ENCODE peak calls at places on chromosome 7, in ten cellular contexts. O is effector memory CD8-positive, alpha-beta T cell; T is body of pancreas; I is PC-3; D is retinal pigment epithelial cell; N is RPMI7951; R is amygdala; E is A549; V is KBM-7; F is hypothalamus. C is an unnamed sample.

GRCh38 chr7:25430200-25430953 is 202.1 kb upstream of the NPVF start:
- DNase-seq in R (no peak), I (no peak), O (no peak), N (no peak), E (no peak), D (no peak), F (no peak), T (no peak), V (no peak), C (no peak)

GRCh38 chr7:2230882-2231281 is 1.9 kb downstream of the MAD1L1 start:
- DNase-seq in N (no peak), F (no peak), R (no peak), T (no peak), D (no peak), V (no peak), I (no peak), E (no peak), O (no peak), C (no peak)

GRCh38 chr7:108291791-108292440 is 161.8 kb upstream of the LAMB4 start:
- DNase-seq in D (no peak), I (no peak), F (no peak), N (no peak), O (no peak), V (no peak), R (no peak), E (no peak), T (no peak), C (no peak)

GRCh38 chr7:127870231-127870907 is 160.9 kb downstream of the LRRC4 start:
- DNase-seq in T (no peak), O (no peak), V (no peak), I (no peak), D (no peak), E (no peak), F (no peak), R (no peak), N (no peak), C (no peak)

GRCh38 chr7:111294494-111294893 is 203.6 kb downstream of the LRRN3 start:
- DNase-seq in F (no peak), R (no peak), V (no peak), D (no peak), I (no peak), E (no peak), N (no peak), T (no peak), O (no peak), C (no peak)

GRCh38 chr7:47132471-47132870 is 449.4 kb downstream of the TNS3 start:
- DNase-seq in I (no peak), R (no peak), F (no peak), E (no peak), N (peak), T (no peak), V (no peak), O (no peak), D (no peak), C (peak)

GRCh38 chr7:129719980-129720732 is 108.6 kb downstream of the NRF1 start:
- DNase-seq in O (no peak), I (no peak), F (no peak), N (no peak), E (no peak), R (no peak), T (no peak), V (peak), D (no peak), C (no peak)

GRCh38 chr7:107563072-107563760 is 504 bp downstream of the COG5 start:
- DNase-seq in F (no peak), V (no peak), D (no peak), R (no peak), N (peak), O (no peak), I (peak), T (no peak), E (peak), C (no peak)

GRCh38 chr7:125775319-125775718 is 845.7 kb upstream of the POT1 start:
- DNase-seq in R (no peak), O (no peak), I (no peak), N (no peak), F (no peak), T (no peak), D (no peak), E (no peak), V (no peak), C (no peak)

GRCh38 chr7:121860953-121861352 is 12.0 kb upstream of the PTPRZ1 start:
- DNase-seq in N (no peak), F (no peak), O (no peak), T (no peak), R (no peak), E (no peak), I (no peak), V (no peak), D (no peak), C (no peak)

GRCh38 chr7:91242097-91242846 is 22.0 kb upstream of the FZD1 start:
- DNase-seq in O (no peak), I (peak), V (no peak), T (no peak), N (peak), R (no peak), D (peak), F (no peak), E (no peak), C (no peak)

GRCh38 chr7:92831716-92832622 is 4.4 kb downstream of the CDK6 start:
- DNase-seq in R (no peak), V (no peak), D (no peak), E (peak), N (peak), I (peak), T (no peak), F (no peak), O (no peak), C (no peak)

GRCh38 chr7:150383710-150384397 is 4.7 kb downstream of the ZNF775 start:
- DNase-seq in E (no peak), R (peak), O (no peak), N (peak), V (no peak), F (peak), T (no peak), I (no peak), D (peak), C (peak)

GRCh38 chr7:75732764-75733630 is 5.7 kb downstream of the HIP1 start:
- DNase-seq in E (peak), I (peak), V (no peak), F (no peak), O (no peak), R (no peak), D (no peak), T (no peak), N (peak), C (no peak)

GRCh38 chr7:1944619-1945210 is 274.6 kb downstream of the ELFN1 start:
- DNase-seq in E (no peak), O (no peak), T (no peak), R (no peak), F (no peak), D (no peak), I (no peak), V (no peak), N (no peak), C (no peak)

GRCh38 chr7:19302731-19303130 is 157.5 kb upstream of the FERD3L start:
- DNase-seq in V (no peak), F (no peak), O (no peak), N (no peak), I (no peak), T (no peak), R (no peak), D (no peak), E (no peak), C (no peak)

GRCh38 chr7:147818338-147818737 is 772.2 kb upstream of the C7orf33 start:
- DNase-seq in D (no peak), E (no peak), N (no peak), O (no peak), V (no peak), I (no peak), F (no peak), T (no peak), R (no peak), C (no peak)

GRCh38 chr7:105920766-105921165 is 42.3 kb upstream of the CDHR3 start:
- DNase-seq in R (no peak), D (no peak), I (no peak), T (no peak), O (no peak), V (no peak), F (no peak), E (no peak), N (no peak), C (no peak)

GRCh38 chr7:56009695-56010094 is 41.5 kb downstream of the PSPH start:
- DNase-seq in D (peak), R (peak), E (no peak), I (no peak), O (no peak), T (peak), F (peak), V (no peak), N (no peak), C (peak)

GRCh38 chr7:151888716-151889115 is 11.8 kb upstream of the PRKAG2 start:
- DNase-seq in N (no peak), V (no peak), T (no peak), I (no peak), R (no peak), D (no peak), F (no peak), E (no peak), O (no peak), C (peak)

GRCh38 chr7:30390872-30391646 is 87.5 kb downstream of the NOD1 start:
- DNase-seq in D (no peak), F (no peak), T (no peak), N (no peak), R (no peak), V (no peak), E (no peak), O (no peak), I (no peak), C (no peak)

GRCh38 chr7:116584721-116585120 is 59.9 kb downstream of the CAV1 start:
- DNase-seq in V (no peak), F (no peak), N (no peak), T (no peak), D (no peak), R (no peak), I (no peak), E (no peak), O (no peak), C (no peak)

GRCh38 chr7:41629711-41630111 is 73.2 kb downstream of the INHBA start:
- DNase-seq in F (no peak), V (no peak), T (no peak), E (no peak), R (no peak), I (no peak), N (peak), O (no peak), D (no peak), C (no peak)

GRCh38 chr7:100540073-100540723 is 1.2 kb downstream of the AGFG2 start:
- DNase-seq in R (no peak), O (no peak), T (peak), F (no peak), I (peak), E (peak), V (no peak), D (no peak), N (no peak), C (no peak)